ENCODE peak calls at places on chromosomes 3 and 15, in six cellular contexts. W is vagina, Z is heart left ventricle, D is body of pancreas, Y is upper lobe of right lung, L is fibroblast of lung. I is an unnamed sample. For H3K36me3 and H3K27me3, the result is how much of the 10 kb centered on the place peaks cover.

GRCh38 chr15:28456476-28457395 is 76.0 kb downstream of the GOLGA8G start:
- DNase-seq in W (peak), Z (peak), D (no peak), Y (peak), L (no peak), I (peak)

GRCh38 chr15:85616549-85616948 is 178.2 kb downstream of the KLHL25 start:
- DNase-seq in W (no peak), Z (no peak), D (no peak), Y (no peak), L (no peak), I (no peak)

GRCh38 chr3:40827942-40828688 is 303.4 kb downstream of the ZNF621 start:
- DNase-seq in W (no peak), Z (peak), D (no peak), Y (no peak), L (peak), I (no peak)

GRCh38 chr3:159513867-159514380 is 474.7 kb upstream of the IL12A start:
- DNase-seq in W (no peak), Z (no peak), D (no peak), Y (no peak), L (peak), I (no peak)

GRCh38 chr3:56908004-56908403 is 106.3 kb upstream of the ARHGEF3 start:
- DNase-seq in W (no peak), Z (no peak), D (no peak), Y (no peak), L (no peak), I (no peak)

GRCh38 chr3:58704745-58705144 is 38.2 kb upstream of the FAM3D start:
- DNase-seq in W (no peak), Z (no peak), D (no peak), Y (no peak), L (no peak), I (no peak)

GRCh38 chr3:13572926-13573623 is 24.1 kb downstream of the FBLN2 start:
- DNase-seq in W (no peak), Z (no peak), D (no peak), Y (no peak), L (no peak), I (no peak)

GRCh38 chr3:5729852-5730251 is 542.3 kb downstream of the EDEM1 start:
- DNase-seq in W (no peak), Z (no peak), D (no peak), Y (no peak), L (no peak), I (peak)

GRCh38 chr15:23877502-23878412 is 190.7 kb upstream of the NDN start:
- DNase-seq in W (no peak), Z (no peak), D (peak), Y (peak), L (peak), I (peak)

GRCh38 chr3:172626241-172626640 is 84.6 kb downstream of the NCEH1 start:
- DNase-seq in W (no peak), Z (no peak), D (no peak), Y (no peak), L (peak), I (no peak)

GRCh38 chr15:60555814-60556213 is 76.9 kb upstream of the ICE2 start:
- DNase-seq in W (no peak), Z (no peak), D (no peak), Y (no peak), L (no peak), I (no peak)

GRCh38 chr15:100694381-100695012 is 92.1 kb downstream of the ASB7 start:
- DNase-seq in W (peak), Z (no peak), D (no peak), Y (no peak), L (peak), I (no peak)

GRCh38 chr3:9249273-9250192 is at the start of gene SRGAP3:
- DNase-seq in W (peak), Z (peak), D (peak), Y (peak), L (peak), I (peak)

GRCh38 chr3:9246196-9246595 is 3.2 kb downstream of the SRGAP3 start:
- DNase-seq in W (no peak), Z (no peak), D (no peak), Y (no peak), L (no peak), I (no peak)

GRCh38 chr3:9248232-9249191 is 934 bp downstream of the SRGAP3 start:
- DNase-seq in W (no peak), Z (no peak), D (no peak), Y (no peak), L (no peak), I (no peak)

GRCh38 chr3:9250236-9250635 is 790 bp upstream of the SRGAP3 start:
- DNase-seq in W (no peak), Z (no peak), D (no peak), Y (no peak), L (no peak), I (no peak)

DNA sequence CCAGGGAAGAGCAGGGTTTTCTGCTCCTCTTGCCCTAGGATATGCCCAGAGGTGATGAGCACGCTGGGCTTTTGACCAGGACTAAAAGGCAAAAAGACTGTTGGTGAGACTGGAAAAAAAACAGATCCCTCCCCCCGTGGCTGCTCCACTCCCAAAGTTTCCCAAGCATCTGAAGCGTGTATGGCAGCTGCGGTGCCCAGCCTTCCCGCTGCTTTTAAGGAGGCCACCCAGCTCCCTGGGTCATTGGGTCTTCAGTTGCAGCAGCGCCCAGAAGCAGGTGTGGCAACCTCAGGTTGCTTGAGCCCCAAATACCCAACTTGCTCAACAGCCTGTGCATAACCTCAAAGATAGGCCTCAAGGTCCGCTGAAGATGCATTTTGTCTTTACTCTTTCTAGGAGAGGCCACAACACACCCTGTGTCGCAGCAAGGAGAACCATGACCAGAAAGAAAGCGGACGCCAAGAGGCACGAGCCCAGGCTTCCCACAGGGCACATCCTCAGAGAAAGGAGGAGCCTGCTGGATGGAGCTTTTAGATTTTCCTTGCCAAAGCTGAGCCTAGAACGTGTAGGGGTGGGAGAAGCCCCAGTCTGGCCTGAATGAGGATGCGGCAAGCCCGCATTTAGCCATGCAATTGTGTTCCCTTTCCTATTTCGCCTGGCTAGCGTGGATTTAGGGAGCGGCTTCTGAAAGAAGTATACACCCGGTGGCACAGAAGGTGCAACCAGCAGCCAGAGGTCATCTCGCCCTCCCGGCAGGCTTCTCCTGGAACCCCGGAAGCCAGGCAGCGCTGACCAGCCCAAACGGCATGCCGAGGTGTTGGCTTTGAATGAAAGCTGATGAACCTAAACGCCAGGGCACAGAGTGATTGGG is 1.9 kb downstream of the SRGAP3 start:
- DNase-seq in W (no peak), Z (no peak), D (no peak), Y (no peak), L (no peak), I (no peak)
- H3K4me3 ChIP-seq in W (peak), Z (no peak), D (no peak), Y (peak), L (no peak), I (no peak)

GRCh38 chr3:49032646-49033304 is 3.6 kb upstream of the IMPDH2 start:
- DNase-seq in W (no peak), Z (no peak), D (no peak), Y (no peak), L (peak), I (no peak)
- H3K36me3 ChIP-seq in W (under half), Z (half or more), D (under half), Y (half or more), L (under half), I (under half)

GRCh38 chr3:167851171-167851570 is 115.7 kb downstream of the SERPINI1 start:
- DNase-seq in W (no peak), Z (no peak), D (no peak), Y (no peak), L (peak), I (no peak)
- H3K27me3 ChIP-seq in W (under half), Z (under half), D (under half), Y (under half), L (under half), I (under half)

GRCh38 chr15:66654718-66655375 is 47.2 kb upstream of the SMAD6 start:
- DNase-seq in W (no peak), Z (no peak), D (no peak), Y (no peak), L (peak), I (peak)
- H3K4me3 ChIP-seq in W (peak), Z (peak), D (no peak), Y (peak), L (peak), I (no peak)

GRCh38 chr3:138184994-138185393 is 2.1 kb upstream of the ARMC8 start:
- DNase-seq in W (no peak), Z (no peak), D (no peak), Y (no peak), L (no peak), I (no peak)
- H3K36me3 ChIP-seq in W (under half), Z (under half), D (under half), Y (under half), L (under half), I (under half)

GRCh38 chr15:55993111-55993803 is at the start of gene NEDD4:
- DNase-seq in W (peak), Z (peak), D (peak), Y (peak), L (peak), I (peak)
- H3K27me3 ChIP-seq in W (under half), Z (under half), D (under half), Y (under half), L (under half), I (under half)

GRCh38 chr15:39514933-39515332 is 65.9 kb upstream of the THBS1 start:
- DNase-seq in W (no peak), Z (no peak), D (no peak), Y (no peak), L (no peak), I (no peak)

GRCh38 chr15:39511915-39512260 is 69.0 kb upstream of the THBS1 start:
- DNase-seq in W (peak), Z (no peak), D (no peak), Y (no peak), L (peak), I (no peak)

GRCh38 chr15:39509941-39510845 is 70.7 kb upstream of the THBS1 start:
- DNase-seq in W (peak), Z (peak), D (no peak), Y (no peak), L (no peak), I (no peak)

GRCh38 chr15:39508536-39508935 is 72.3 kb upstream of the THBS1 start:
- DNase-seq in W (no peak), Z (no peak), D (no peak), Y (no peak), L (no peak), I (no peak)

DNA sequence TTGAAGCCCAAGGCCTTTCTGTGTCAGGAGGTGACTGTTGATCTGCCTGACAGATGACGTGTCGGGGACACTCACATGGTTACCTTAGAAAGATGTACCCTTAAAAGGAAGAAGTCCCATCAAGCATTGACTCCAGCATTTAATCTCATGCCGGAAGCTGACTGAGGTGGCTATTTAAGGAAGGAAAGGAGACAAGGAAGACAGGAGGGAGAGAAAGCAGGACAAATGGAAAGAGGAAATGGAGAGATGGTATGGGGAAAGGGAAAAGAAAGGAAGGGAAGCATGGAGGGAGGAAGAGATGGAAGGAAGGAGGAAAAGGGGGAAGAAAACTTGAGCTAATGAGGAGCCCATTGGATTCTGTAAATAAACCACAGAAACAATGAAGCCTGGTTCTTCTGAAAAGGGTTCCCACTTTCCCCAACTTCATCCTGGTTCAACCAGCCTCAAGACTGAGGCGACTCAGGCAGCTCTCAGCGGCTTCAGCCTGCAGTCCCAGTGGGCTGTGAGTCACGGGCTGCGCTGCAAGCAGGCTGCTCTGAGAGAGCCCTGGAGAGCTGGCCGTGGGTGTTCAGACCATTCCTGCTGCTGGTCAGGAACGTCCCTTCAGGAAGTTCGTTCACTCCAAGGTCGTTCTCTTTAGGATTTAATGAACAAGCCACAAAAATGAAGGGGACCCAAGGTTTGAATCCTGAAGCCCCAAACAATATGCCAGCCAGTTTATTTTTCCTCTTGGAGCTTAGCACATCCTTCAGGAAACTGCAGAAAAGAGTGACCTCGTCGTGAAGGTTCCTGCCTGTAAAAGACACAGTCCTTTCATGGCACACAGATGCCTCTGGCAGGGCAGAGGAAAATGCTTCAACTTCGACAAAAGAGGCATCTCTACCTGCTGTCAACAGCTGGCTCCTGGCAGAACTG is 69.6 kb upstream of the THBS1 start:
- DNase-seq in W (peak), Z (peak), D (no peak), Y (no peak), L (peak), I (no peak)
- H3K4me3 ChIP-seq in W (no peak), Z (no peak), D (no peak), Y (no peak), L (no peak), I (no peak)

DNA sequence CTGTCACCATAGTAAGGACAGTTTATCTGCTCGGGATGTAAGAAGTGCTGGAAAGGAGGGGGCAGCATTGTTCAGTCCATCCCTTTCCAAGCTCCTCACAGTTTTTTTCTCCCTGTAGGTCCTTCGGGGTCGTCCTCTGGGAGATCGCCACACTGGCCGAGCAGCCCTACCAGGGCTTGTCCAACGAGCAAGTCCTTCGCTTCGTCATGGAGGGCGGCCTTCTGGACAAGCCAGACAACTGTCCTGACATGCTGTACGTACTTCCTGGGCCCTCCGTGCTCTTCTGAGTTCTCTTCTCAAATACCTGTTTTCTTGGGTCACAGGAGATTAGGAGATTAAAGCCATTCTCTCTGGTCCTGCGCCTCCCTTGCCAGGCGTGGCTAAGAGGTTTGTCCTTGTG is 59.1 kb downstream of the PGPEP1L start:
- DNase-seq in W (no peak), Z (no peak), D (no peak), Y (no peak), L (no peak), I (no peak)
- H3K36me3 ChIP-seq in W (under half), Z (under half), D (under half), Y (under half), L (under half), I (half or more)

GRCh38 chr15:79608041-79608440 is 175.9 kb downstream of the MINAR1 start:
- DNase-seq in W (no peak), Z (no peak), D (no peak), Y (no peak), L (no peak), I (no peak)

GRCh38 chr15:79610021-79610420 is 177.9 kb downstream of the MINAR1 start:
- DNase-seq in W (no peak), Z (no peak), D (no peak), Y (no peak), L (no peak), I (no peak)

GRCh38 chr15:79606831-79607355 is 174.8 kb downstream of the MINAR1 start:
- DNase-seq in W (no peak), Z (no peak), D (no peak), Y (no peak), L (no peak), I (no peak)

GRCh38 chr15:79609501-79609900 is 177.4 kb downstream of the MINAR1 start:
- DNase-seq in W (no peak), Z (no peak), D (no peak), Y (no peak), L (no peak), I (no peak)
- H3K27me3 ChIP-seq in W (under half), Z (under half), D (under half), Y (under half), L (under half), I (under half)